ENCODE peak calls at places on chromosomes 2 and 18, in seven cellular contexts. L is cardiac muscle cell, D is MM.1S, H is AG10803, T is IMR-90, V is dorsolateral prefrontal cortex, Q is H1. R is an unnamed sample.

GRCh38 chr18:44802508-44802907 is 121.8 kb downstream of the SETBP1 start:
- DNase-seq in D (no peak), H (peak), T (peak), Q (no peak), L (no peak), V (no peak), R (peak)

GRCh38 chr2:29519996-29520395 is 401.4 kb downstream of the ALK start:
- DNase-seq in H (peak), D (no peak), T (peak), Q (no peak), L (no peak), V (no peak), R (peak)

GRCh38 chr2:239368906-239369584 is 31.8 kb downstream of the HDAC4 start:
- DNase-seq in V (peak), H (no peak), T (no peak), D (no peak), L (peak), Q (no peak), R (no peak)

GRCh38 chr2:211692689-211693088 is 845.9 kb downstream of the ERBB4 start:
- DNase-seq in T (no peak), V (no peak), Q (no peak), H (no peak), D (no peak), L (no peak), R (no peak)

GRCh38 chr2:74405994-74406583 is 15.3 kb downstream of the C2orf81 start:
- DNase-seq in H (no peak), V (no peak), Q (no peak), T (peak), D (no peak), L (no peak), R (no peak)

GRCh38 chr2:71856709-71857525 is 290.7 kb downstream of the CYP26B1 start:
- DNase-seq in H (no peak), L (peak), Q (no peak), V (no peak), D (peak), T (no peak), R (no peak)

GRCh38 chr2:118588826-118589225 is 258.6 kb downstream of the EN1 start:
- DNase-seq in Q (no peak), V (no peak), D (peak), H (no peak), T (no peak), L (no peak), R (no peak)

GRCh38 chr2:101614127-101614759 is 83.3 kb upstream of the MAP4K4 start:
- DNase-seq in D (no peak), L (no peak), V (no peak), Q (no peak), H (no peak), T (no peak), R (no peak)

GRCh38 chr18:50042611-50043010 is 152.3 kb downstream of the MYO5B start:
- DNase-seq in L (no peak), D (peak), H (no peak), V (no peak), Q (no peak), T (no peak), R (no peak)

GRCh38 chr2:142973160-142973821 is 95.8 kb downstream of the KYNU start:
- DNase-seq in Q (no peak), V (no peak), H (peak), D (no peak), T (no peak), L (no peak), R (no peak)

GRCh38 chr2:105085525-105085924 is 47.7 kb downstream of the MRPS9 start:
- DNase-seq in D (no peak), L (no peak), V (no peak), Q (no peak), T (no peak), H (no peak), R (no peak)

GRCh38 chr2:10331033-10331701 is 28.5 kb downstream of the HPCAL1 start:
- DNase-seq in L (no peak), T (no peak), D (no peak), Q (no peak), H (peak), V (no peak), R (no peak)
- H3K4me3 ChIP-seq in L (no peak), T (no peak), D (no peak), Q (no peak), H (no peak), V (no peak), R (no peak)

DNA sequence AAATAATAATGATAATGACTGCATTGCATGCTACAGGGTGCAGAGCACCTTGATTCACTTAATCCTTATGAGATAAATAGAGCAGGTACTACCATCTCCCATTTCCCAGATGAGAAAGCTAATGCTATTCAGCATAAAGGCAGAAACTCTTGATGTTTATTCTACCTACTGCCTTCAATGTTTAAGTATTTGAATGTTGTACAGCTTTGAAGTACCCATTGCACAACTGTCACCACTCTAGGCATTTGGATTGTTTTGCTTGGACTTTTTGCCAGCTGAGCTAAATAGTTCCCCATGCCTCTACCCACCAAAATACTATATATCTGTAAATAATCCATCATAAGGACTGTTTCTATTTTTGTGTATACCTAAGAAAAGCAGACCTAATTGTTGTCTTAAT is 7.7 kb upstream of the MXD1 start:
- DNase-seq in T (no peak), D (no peak), V (no peak), H (no peak), Q (no peak), L (no peak), R (no peak)
- TF ChIP-seq CTCF in T (no peak), D (no peak), V (no peak), H (no peak), Q (no peak), L (no peak), R (no peak)

GRCh38 chr18:37548679-37549289 is 16.8 kb downstream of the CELF4 start:
- DNase-seq in D (no peak), T (no peak), Q (no peak), H (no peak), L (no peak), V (no peak), R (no peak)
- H3K4me3 ChIP-seq in D (no peak), T (no peak), Q (no peak), H (no peak), L (no peak), V (no peak), R (no peak)

DNA sequence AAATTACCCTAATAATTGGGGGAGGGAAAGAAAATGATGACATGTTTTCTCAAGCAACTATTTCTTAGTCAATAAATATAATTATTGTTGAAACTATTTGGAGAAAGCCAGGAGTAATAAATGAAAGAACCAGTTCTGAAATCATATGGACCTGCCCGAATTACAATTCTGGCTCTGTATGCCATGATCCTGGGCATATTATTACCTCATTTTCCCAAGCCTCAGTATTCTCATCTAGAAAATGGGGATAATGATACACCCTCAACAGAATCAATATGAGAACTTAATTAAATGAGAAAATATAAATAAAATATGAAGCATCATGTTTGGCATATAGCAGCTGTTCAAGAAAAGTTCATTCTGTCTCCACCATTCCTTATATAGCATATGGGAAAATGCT is 22.9 kb downstream of the ARHGEF33 start:
- DNase-seq in T (no peak), V (no peak), L (no peak), D (no peak), H (no peak), Q (no peak), R (no peak)
- TF ChIP-seq CTCF in T (no peak), V (no peak), L (no peak), D (no peak), H (no peak), Q (no peak), R (no peak)

DNA sequence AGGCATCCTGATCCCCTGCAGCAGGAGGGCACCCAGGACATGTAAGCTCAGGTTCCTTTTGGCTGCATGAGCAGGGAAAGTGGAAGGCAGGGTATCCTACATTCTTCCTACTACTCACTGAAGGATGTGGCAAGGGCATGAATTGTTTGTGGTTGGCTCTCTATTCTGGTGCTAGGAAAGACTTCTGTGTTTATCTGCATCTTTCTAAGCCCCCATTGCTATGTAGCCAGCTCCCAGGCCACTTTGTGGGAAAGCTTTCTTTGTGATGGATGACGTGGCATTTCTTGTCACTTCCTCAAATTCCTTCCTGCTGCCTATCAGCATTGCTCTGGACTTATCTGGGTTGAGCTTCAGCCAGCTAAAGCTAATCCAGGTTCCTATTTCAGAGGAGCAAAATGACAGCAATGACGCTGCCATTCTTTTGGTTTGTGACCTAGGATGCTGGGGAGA is 46.2 kb downstream of the MEIS1 start:
- DNase-seq in H (peak), L (peak), Q (peak), T (peak), D (no peak), V (no peak), R (peak)
- H3K4me3 ChIP-seq in H (no peak), L (no peak), Q (no peak), T (no peak), D (no peak), V (no peak), R (no peak)

GRCh38 chr2:165776796-165777195 is 17.3 kb downstream of the GALNT3 start:
- DNase-seq in V (no peak), Q (no peak), H (no peak), D (no peak), T (no peak), L (no peak), R (no peak)

GRCh38 chr2:165777522-165778186 is 16.4 kb downstream of the GALNT3 start:
- DNase-seq in T (no peak), D (no peak), V (no peak), Q (no peak), L (no peak), H (no peak), R (no peak)

GRCh38 chr2:165778187-165778556 is 15.9 kb downstream of the GALNT3 start:
- DNase-seq in Q (no peak), V (no peak), D (no peak), H (no peak), T (no peak), L (no peak), R (no peak)

GRCh38 chr2:165776013-165776412 is 18.0 kb downstream of the GALNT3 start:
- DNase-seq in V (no peak), T (no peak), D (no peak), H (no peak), Q (no peak), L (no peak), R (no peak)

GRCh38 chr2:165778653-165779451 is 15.2 kb downstream of the GALNT3 start:
- DNase-seq in L (no peak), V (no peak), T (no peak), H (no peak), Q (no peak), D (peak), R (no peak)
- TF ChIP-seq CTCF in L (peak), V (no peak), T (peak), H (peak), Q (peak), D (peak), R (no peak)

R was measured in astrocyte of the spinal cord.